ENCODE peak calls at places on chromosomes 5 and 9, in four cellular contexts. N is right cardiac atrium, J is mammary epithelial cell, K is body of pancreas. F is an unnamed sample.

GRCh38 chr5:77168884-77169254 is 41.6 kb upstream of the PDE8B start:
- DNase-seq in N (peak; percentile 76), J (no peak), K (no peak), F (peak; percentile 37)

GRCh38 chr5:14685757-14686156 is 21.2 kb downstream of the OTULIN start:
- DNase-seq in N (no peak), J (peak; percentile 53), K (no peak), F (peak; percentile 38)

GRCh38 chr9:18438951-18439350 is 35.0 kb upstream of the ADAMTSL1 start:
- DNase-seq in N (no peak), J (no peak), K (no peak), F (no peak)

GRCh38 chr9:16726718-16727451 is 143.6 kb downstream of the BNC2 start:
- DNase-seq in N (peak; percentile 93), J (peak; percentile 71), K (peak; percentile 54), F (peak; percentile 80)

GRCh38 chr9:128862401-128862851 is 19.3 kb downstream of the KYAT1 start:
- DNase-seq in N (no peak), J (no peak), K (peak; percentile 89), F (no peak)

GRCh38 chr5:58085800-58086199 is 374.1 kb downstream of the PLK2 start:
- DNase-seq in N (no peak), J (peak; percentile 71), K (peak; percentile 62), F (no peak)

GRCh38 chr9:134656334-134657034 is 14.9 kb downstream of the COL5A1 start:
- DNase-seq in N (no peak), J (no peak), K (no peak), F (no peak)

GRCh38 chr9:96256800-96257199 is 45.2 kb downstream of the HSD17B3 start:
- DNase-seq in N (no peak), J (peak; percentile 55), K (no peak), F (peak; percentile 27)

GRCh38 chr9:77927265-77927664 is 104.3 kb downstream of the GNAQ start:
- DNase-seq in N (no peak), J (no peak), K (no peak), F (peak; percentile 5)

GRCh38 chr9:76562511-76562911 is 103.5 kb downstream of the GCNT1 start:
- DNase-seq in N (no peak), J (peak; percentile 81), K (no peak), F (no peak)

GRCh38 chr9:124479947-124480620 is 27.1 kb downstream of the NR5A1 start:
- DNase-seq in N (no peak), J (no peak), K (no peak), F (no peak)

DNA sequence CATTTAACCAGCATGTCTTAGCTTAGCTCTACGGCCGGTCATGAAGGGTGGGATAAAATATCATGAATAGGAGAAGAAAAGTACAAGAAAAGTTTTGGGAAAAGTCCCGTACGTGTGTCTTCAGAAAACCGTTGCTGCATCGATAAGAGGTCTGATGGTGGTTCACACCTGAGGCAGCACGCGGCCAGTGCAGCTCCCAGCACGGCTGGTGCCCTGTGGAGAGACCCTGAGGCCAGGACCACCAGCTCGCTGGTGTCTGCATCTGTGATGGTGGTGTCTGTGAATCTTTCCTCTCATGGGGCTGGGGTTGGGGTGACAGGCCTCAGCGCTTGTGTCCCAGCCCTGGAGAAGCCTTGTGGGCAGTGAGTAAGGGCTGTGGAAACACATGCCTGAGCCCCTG is 148.9 kb upstream of the IRX4 start:
- DNase-seq in N (no peak), J (no peak), K (no peak), F (no peak)
- H3K27me3 ChIP-seq in N (no peaks in the 10 kb centered on the region), J (no peaks in the 10 kb centered on the region), K (no peaks in the 10 kb centered on the region), F (no peaks in the 10 kb centered on the region)

GRCh38 chr9:69104830-69105527 is 69.1 kb upstream of the TJP2 start:
- DNase-seq in N (no peak), J (peak; percentile 70), K (peak; percentile 92), F (no peak)
- H3K27ac ChIP-seq in N (no peak overlapping the region), J (no peak overlapping the region), K (peak overlapping the region; percentile 66), F (no peak overlapping the region)

GRCh38 chr5:88394531-88395185 is 126.0 kb upstream of the TMEM161B start:
- DNase-seq in N (no peak), J (no peak), K (no peak), F (no peak)

GRCh38 chr5:88396126-88396525 is 127.5 kb upstream of the TMEM161B start:
- DNase-seq in N (no peak), J (no peak), K (no peak), F (no peak)

GRCh38 chr5:88393082-88393481 is 124.4 kb upstream of the TMEM161B start:
- DNase-seq in N (no peak), J (no peak), K (no peak), F (no peak)

GRCh38 chr5:88391116-88391515 is 122.5 kb upstream of the TMEM161B start:
- DNase-seq in N (no peak), J (no peak), K (no peak), F (no peak)

GRCh38 chr5:88393721-88394530 is 125.3 kb upstream of the TMEM161B start:
- DNase-seq in N (no peak), J (no peak), K (no peak), F (no peak)
- H3K27me3 ChIP-seq in N (no peaks in the 10 kb centered on the region), J (no peaks in the 10 kb centered on the region), K (no peaks in the 10 kb centered on the region), F (no peaks in the 10 kb centered on the region)

GRCh38 chr9:38018230-38018963 is 50.6 kb downstream of the SHB start:
- DNase-seq in N (peak; percentile 50), J (no peak), K (no peak), F (no peak)

GRCh38 chr9:38018964-38019602 is 49.9 kb downstream of the SHB start:
- DNase-seq in N (peak; percentile 55), J (peak; percentile 25), K (peak; percentile 86), F (peak; percentile 84)

GRCh38 chr9:38020251-38021076 is 48.6 kb downstream of the SHB start:
- DNase-seq in N (no peak), J (no peak), K (no peak), F (no peak)

GRCh38 chr9:38017885-38018186 is 51.2 kb downstream of the SHB start:
- DNase-seq in N (no peak), J (no peak), K (no peak), F (no peak)

DNA sequence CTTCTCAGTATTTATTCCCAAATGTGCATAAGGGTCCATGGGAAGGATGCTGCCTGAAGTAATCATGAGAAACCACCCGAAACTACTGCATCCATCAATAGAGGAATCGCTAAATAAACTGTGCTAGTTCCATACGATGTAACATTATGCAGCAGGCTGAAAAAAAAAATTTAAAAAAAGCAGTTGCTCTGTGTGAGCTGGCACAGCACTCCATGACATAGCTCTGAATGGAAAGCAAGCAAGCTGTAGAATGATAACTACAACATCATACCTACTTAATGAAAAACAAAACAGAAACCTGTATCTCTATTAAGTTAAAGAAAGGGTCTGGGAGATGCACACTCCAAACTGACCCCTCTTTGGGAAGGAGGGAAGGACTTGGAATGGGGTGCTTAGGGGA is 49.3 kb downstream of the SHB start:
- DNase-seq in N (no peak), J (no peak), K (no peak), F (no peak)
- H3K27ac ChIP-seq in N (no peak overlapping the region), J (no peak overlapping the region), K (no peak overlapping the region), F (peak overlapping the region; percentile 92)

GRCh38 chr5:178322736-178323540 is 90.3 kb upstream of the PHYKPL start:
- DNase-seq in N (no peak), J (no peak), K (no peak), F (no peak)
- H3K27me3 ChIP-seq in N (no peaks in the 10 kb centered on the region), J (no peaks in the 10 kb centered on the region), K (no peaks in the 10 kb centered on the region), F (no peaks in the 10 kb centered on the region)

DNA sequence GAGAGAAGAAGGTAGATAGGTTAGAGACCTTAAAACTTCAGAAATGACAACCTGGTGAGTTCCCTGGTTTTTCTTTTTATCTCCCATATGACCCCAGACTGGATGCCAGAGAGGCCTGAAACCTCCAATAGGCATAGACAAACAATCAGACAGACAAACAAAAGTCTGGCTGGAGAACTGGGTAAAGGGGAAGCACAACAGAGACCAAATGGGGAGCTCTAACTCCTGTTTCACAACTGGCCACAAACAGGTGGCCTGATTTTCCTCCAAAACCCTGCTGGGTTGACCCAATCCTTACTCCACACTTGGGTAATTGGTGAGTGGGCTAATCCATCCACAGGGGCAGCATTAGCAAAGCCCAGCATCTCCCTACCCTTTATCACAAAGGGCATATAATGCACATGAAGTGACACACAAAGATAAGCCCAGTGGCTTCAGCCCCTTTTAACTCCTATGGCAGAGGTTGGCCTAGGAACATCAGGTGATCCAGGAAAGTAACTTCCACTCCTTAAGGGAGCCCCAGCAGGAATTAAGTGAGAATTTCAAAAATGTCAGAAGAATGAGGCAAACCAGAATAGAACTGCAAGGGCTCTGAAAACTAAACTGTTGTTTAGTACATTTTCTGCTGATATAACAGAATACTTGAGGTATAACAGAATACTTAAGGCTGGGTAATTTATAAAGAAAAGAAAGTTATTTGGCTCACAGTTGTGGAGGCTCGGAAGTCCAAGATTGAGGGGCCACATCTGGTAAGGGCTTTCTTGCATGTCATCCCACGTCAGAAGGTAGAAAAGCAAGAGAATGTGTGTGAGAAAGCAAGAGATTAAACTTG is 60.9 kb upstream of the ROR2 start:
- DNase-seq in N (no peak), J (no peak), K (no peak), F (no peak)
- H3K27ac ChIP-seq in N (no peak overlapping the region), J (no peak overlapping the region), K (no peak overlapping the region), F (no peak overlapping the region)

DNA sequence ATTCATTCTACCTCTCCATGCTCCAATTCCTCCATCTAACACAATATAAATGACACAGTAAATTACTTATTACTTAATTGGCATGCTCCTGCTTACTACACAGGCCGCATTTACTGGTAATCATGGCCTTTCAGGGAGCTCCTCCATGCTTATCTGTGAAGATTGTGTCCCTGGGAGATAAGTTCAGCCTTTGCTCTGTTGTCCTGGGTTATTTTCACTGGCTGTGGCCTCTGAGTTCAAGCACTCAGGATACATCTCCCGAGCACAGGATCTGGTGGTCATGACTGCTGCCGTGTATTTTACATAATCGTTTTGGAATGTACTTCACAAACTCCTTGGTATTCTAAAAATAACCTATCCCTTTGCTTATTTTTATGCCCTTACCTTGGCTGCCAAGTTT is 215.7 kb downstream of the ICE1 start:
- DNase-seq in N (no peak), J (no peak), K (no peak), F (no peak)
- H3K27me3 ChIP-seq in N (no peaks in the 10 kb centered on the region), J (no peaks in the 10 kb centered on the region), K (no peaks in the 10 kb centered on the region), F (no peaks in the 10 kb centered on the region)

GRCh38 chr5:142797420-142797819 is 27.2 kb downstream of the ARHGAP26 start:
- DNase-seq in N (no peak), J (no peak), K (no peak), F (no peak)

GRCh38 chr5:142798099-142798768 is 28.1 kb downstream of the ARHGAP26 start:
- DNase-seq in N (no peak), J (no peak), K (no peak), F (no peak)

GRCh38 chr5:142794527-142794926 is 24.4 kb downstream of the ARHGAP26 start:
- DNase-seq in N (no peak), J (no peak), K (no peak), F (no peak)

GRCh38 chr5:142795246-142795645 is 25.1 kb downstream of the ARHGAP26 start:
- DNase-seq in N (no peak), J (no peak), K (no peak), F (no peak)

GRCh38 chr5:142796492-142797109 is 26.4 kb downstream of the ARHGAP26 start:
- DNase-seq in N (no peak), J (no peak), K (no peak), F (no peak)
- H3K27ac ChIP-seq in N (no peak overlapping the region), J (no peak overlapping the region), K (no peak overlapping the region), F (no peak overlapping the region)